ENCODE peak calls at places on chromosomes 4 and X, in eight cellular contexts. One of them, this sample, is unnamed.

GRCh38 chrX:20333672-20334071 is 67.0 kb upstream of the RPS6KA3 start:
- DNase-seq in activated naive CD8-positive, alpha-beta T cell treated with anti-CD3 and anti-CD28 coated beads, Interleukin-2, amount 50 U/mL, for 24 hours: peak
- DNase-seq in NCI-H1092: no peak
- DNase-seq in NCI-H187: no peak
- DNase-seq in GM04503: no peak
- DNase-seq in NCI-H345: no peak
- DNase-seq in nephron progenitor cell: no peak
- DNase-seq in osteocyte: no peak
- DNase-seq in this sample: no peak

GRCh38 chr4:176845636-176846035 is 52.9 kb upstream of the VEGFC start:
- DNase-seq in activated naive CD8-positive, alpha-beta T cell treated with anti-CD3 and anti-CD28 coated beads, Interleukin-2, amount 50 U/mL, for 24 hours: no peak
- DNase-seq in NCI-H1092: no peak
- DNase-seq in NCI-H187: no peak
- DNase-seq in GM04503: peak
- DNase-seq in NCI-H345: no peak
- DNase-seq in nephron progenitor cell: no peak
- DNase-seq in osteocyte: no peak
- DNase-seq in this sample: no peak

GRCh38 chr4:19999331-19999730 is 252.4 kb upstream of the SLIT2 start:
- DNase-seq in activated naive CD8-positive, alpha-beta T cell treated with anti-CD3 and anti-CD28 coated beads, Interleukin-2, amount 50 U/mL, for 24 hours: no peak
- DNase-seq in NCI-H1092: no peak
- DNase-seq in NCI-H187: no peak
- DNase-seq in GM04503: no peak
- DNase-seq in NCI-H345: no peak
- DNase-seq in nephron progenitor cell: no peak
- DNase-seq in osteocyte: no peak
- DNase-seq in this sample: no peak

GRCh38 chrX:53476371-53476770 is 42.2 kb upstream of the HSD17B10 start:
- DNase-seq in activated naive CD8-positive, alpha-beta T cell treated with anti-CD3 and anti-CD28 coated beads, Interleukin-2, amount 50 U/mL, for 24 hours: no peak
- DNase-seq in NCI-H1092: no peak
- DNase-seq in NCI-H187: no peak
- DNase-seq in GM04503: no peak
- DNase-seq in NCI-H345: no peak
- DNase-seq in nephron progenitor cell: no peak
- DNase-seq in osteocyte: no peak
- DNase-seq in this sample: no peak

GRCh38 chr4:152077582-152077981 is 316.8 kb upstream of the GATB start:
- DNase-seq in activated naive CD8-positive, alpha-beta T cell treated with anti-CD3 and anti-CD28 coated beads, Interleukin-2, amount 50 U/mL, for 24 hours: no peak
- DNase-seq in NCI-H1092: no peak
- DNase-seq in NCI-H187: no peak
- DNase-seq in GM04503: no peak
- DNase-seq in NCI-H345: no peak
- DNase-seq in nephron progenitor cell: no peak
- DNase-seq in osteocyte: no peak
- DNase-seq in this sample: no peak

GRCh38 chrX:68669094-68669830 is 21.8 kb downstream of the STARD8 start:
- DNase-seq in activated naive CD8-positive, alpha-beta T cell treated with anti-CD3 and anti-CD28 coated beads, Interleukin-2, amount 50 U/mL, for 24 hours: no peak
- DNase-seq in NCI-H1092: no peak
- DNase-seq in NCI-H187: no peak
- DNase-seq in GM04503: no peak
- DNase-seq in NCI-H345: no peak
- DNase-seq in nephron progenitor cell: peak
- DNase-seq in osteocyte: no peak
- DNase-seq in this sample: no peak

GRCh38 chrX:17919896-17920446 is 58.9 kb upstream of the RAI2 start:
- DNase-seq in activated naive CD8-positive, alpha-beta T cell treated with anti-CD3 and anti-CD28 coated beads, Interleukin-2, amount 50 U/mL, for 24 hours: no peak
- DNase-seq in NCI-H1092: no peak
- DNase-seq in NCI-H187: no peak
- DNase-seq in GM04503: no peak
- DNase-seq in NCI-H345: no peak
- DNase-seq in nephron progenitor cell: no peak
- DNase-seq in osteocyte: no peak
- DNase-seq in this sample: no peak

GRCh38 chr4:112411781-112412281 is 104.1 kb downstream of the NEUROG2 start:
- DNase-seq in activated naive CD8-positive, alpha-beta T cell treated with anti-CD3 and anti-CD28 coated beads, Interleukin-2, amount 50 U/mL, for 24 hours: no peak
- DNase-seq in NCI-H1092: no peak
- DNase-seq in NCI-H187: no peak
- DNase-seq in GM04503: no peak
- DNase-seq in NCI-H345: no peak
- DNase-seq in nephron progenitor cell: no peak
- DNase-seq in osteocyte: no peak
- DNase-seq in this sample: no peak

GRCh38 chr4:3661989-3662388 is 104.2 kb upstream of the ADRA2C start:
- DNase-seq in activated naive CD8-positive, alpha-beta T cell treated with anti-CD3 and anti-CD28 coated beads, Interleukin-2, amount 50 U/mL, for 24 hours: no peak
- DNase-seq in NCI-H1092: no peak
- DNase-seq in NCI-H187: no peak
- DNase-seq in GM04503: no peak
- DNase-seq in NCI-H345: no peak
- DNase-seq in nephron progenitor cell: no peak
- DNase-seq in osteocyte: no peak
- DNase-seq in this sample: no peak

GRCh38 chrX:97740044-97740443 is 856.3 kb downstream of the RPA4 start:
- DNase-seq in activated naive CD8-positive, alpha-beta T cell treated with anti-CD3 and anti-CD28 coated beads, Interleukin-2, amount 50 U/mL, for 24 hours: no peak
- DNase-seq in NCI-H1092: no peak
- DNase-seq in NCI-H187: no peak
- DNase-seq in GM04503: no peak
- DNase-seq in NCI-H345: no peak
- DNase-seq in nephron progenitor cell: no peak
- DNase-seq in osteocyte: no peak
- DNase-seq in this sample: no peak

GRCh38 chr4:126850286-126850685 is 782.5 kb upstream of the INTU start:
- DNase-seq in activated naive CD8-positive, alpha-beta T cell treated with anti-CD3 and anti-CD28 coated beads, Interleukin-2, amount 50 U/mL, for 24 hours: no peak
- DNase-seq in NCI-H1092: no peak
- DNase-seq in NCI-H187: no peak
- DNase-seq in GM04503: peak
- DNase-seq in NCI-H345: no peak
- DNase-seq in nephron progenitor cell: no peak
- DNase-seq in osteocyte: no peak
- DNase-seq in this sample: peak

GRCh38 chrX:108511721-108512120 is 72.1 kb downstream of the COL4A5 start:
- DNase-seq in activated naive CD8-positive, alpha-beta T cell treated with anti-CD3 and anti-CD28 coated beads, Interleukin-2, amount 50 U/mL, for 24 hours: no peak
- DNase-seq in NCI-H1092: no peak
- DNase-seq in NCI-H187: no peak
- DNase-seq in GM04503: no peak
- DNase-seq in NCI-H345: no peak
- DNase-seq in nephron progenitor cell: no peak
- DNase-seq in osteocyte: no peak
- DNase-seq in this sample: no peak

GRCh38 chr4:181008164-181008563 is 1235.0 kb upstream of the TENM3 start:
- DNase-seq in activated naive CD8-positive, alpha-beta T cell treated with anti-CD3 and anti-CD28 coated beads, Interleukin-2, amount 50 U/mL, for 24 hours: no peak
- DNase-seq in NCI-H1092: no peak
- DNase-seq in NCI-H187: no peak
- DNase-seq in GM04503: no peak
- DNase-seq in NCI-H345: no peak
- DNase-seq in nephron progenitor cell: no peak
- DNase-seq in osteocyte: no peak
- DNase-seq in this sample: peak

GRCh38 chrX:13658602-13659001 is 5.7 kb downstream of the TCEANC start:
- DNase-seq in activated naive CD8-positive, alpha-beta T cell treated with anti-CD3 and anti-CD28 coated beads, Interleukin-2, amount 50 U/mL, for 24 hours: no peak
- DNase-seq in NCI-H1092: no peak
- DNase-seq in NCI-H187: no peak
- DNase-seq in GM04503: no peak
- DNase-seq in NCI-H345: peak
- DNase-seq in nephron progenitor cell: no peak
- DNase-seq in osteocyte: no peak
- DNase-seq in this sample: no peak

GRCh38 chr4:140937866-140938265 is 181.7 kb upstream of the TBC1D9 start:
- DNase-seq in activated naive CD8-positive, alpha-beta T cell treated with anti-CD3 and anti-CD28 coated beads, Interleukin-2, amount 50 U/mL, for 24 hours: no peak
- DNase-seq in NCI-H1092: no peak
- DNase-seq in NCI-H187: no peak
- DNase-seq in GM04503: peak
- DNase-seq in NCI-H345: no peak
- DNase-seq in nephron progenitor cell: no peak
- DNase-seq in osteocyte: no peak
- DNase-seq in this sample: no peak

GRCh38 chrX:8049827-8050226 is 121.2 kb downstream of the VCX2 start:
- DNase-seq in activated naive CD8-positive, alpha-beta T cell treated with anti-CD3 and anti-CD28 coated beads, Interleukin-2, amount 50 U/mL, for 24 hours: no peak
- DNase-seq in NCI-H1092: peak
- DNase-seq in NCI-H187: no peak
- DNase-seq in GM04503: no peak
- DNase-seq in NCI-H345: no peak
- DNase-seq in nephron progenitor cell: no peak
- DNase-seq in osteocyte: no peak
- DNase-seq in this sample: no peak

GRCh38 chrX:8447367-8447766 is 17.3 kb upstream of the VCX3B start:
- DNase-seq in activated naive CD8-positive, alpha-beta T cell treated with anti-CD3 and anti-CD28 coated beads, Interleukin-2, amount 50 U/mL, for 24 hours: no peak
- DNase-seq in NCI-H1092: no peak
- DNase-seq in NCI-H187: no peak
- DNase-seq in GM04503: no peak
- DNase-seq in NCI-H345: no peak
- DNase-seq in nephron progenitor cell: no peak
- DNase-seq in osteocyte: no peak
- DNase-seq in this sample: no peak

GRCh38 chr4:110663738-110664444 is 41.0 kb upstream of the PITX2 start:
- DNase-seq in activated naive CD8-positive, alpha-beta T cell treated with anti-CD3 and anti-CD28 coated beads, Interleukin-2, amount 50 U/mL, for 24 hours: no peak
- DNase-seq in NCI-H1092: no peak
- DNase-seq in NCI-H187: no peak
- DNase-seq in GM04503: peak
- DNase-seq in NCI-H345: no peak
- DNase-seq in nephron progenitor cell: no peak
- DNase-seq in osteocyte: no peak
- DNase-seq in this sample: peak

GRCh38 chr4:80204433-80204832 is 7.1 kb downstream of the PRDM8 start:
- DNase-seq in activated naive CD8-positive, alpha-beta T cell treated with anti-CD3 and anti-CD28 coated beads, Interleukin-2, amount 50 U/mL, for 24 hours: no peak
- DNase-seq in NCI-H1092: no peak
- DNase-seq in NCI-H187: no peak
- DNase-seq in GM04503: no peak
- DNase-seq in NCI-H345: no peak
- DNase-seq in nephron progenitor cell: no peak
- DNase-seq in osteocyte: no peak
- DNase-seq in this sample: no peak

GRCh38 chr4:128347175-128347868 is 59.7 kb upstream of the PGRMC2 start:
- DNase-seq in activated naive CD8-positive, alpha-beta T cell treated with anti-CD3 and anti-CD28 coated beads, Interleukin-2, amount 50 U/mL, for 24 hours: no peak
- DNase-seq in NCI-H1092: no peak
- DNase-seq in NCI-H187: no peak
- DNase-seq in GM04503: no peak
- DNase-seq in NCI-H345: no peak
- DNase-seq in nephron progenitor cell: no peak
- DNase-seq in osteocyte: no peak
- DNase-seq in this sample: no peak

GRCh38 chr4:156992943-156993342 is 21.3 kb upstream of the PDGFC start:
- DNase-seq in activated naive CD8-positive, alpha-beta T cell treated with anti-CD3 and anti-CD28 coated beads, Interleukin-2, amount 50 U/mL, for 24 hours: no peak
- DNase-seq in NCI-H1092: no peak
- DNase-seq in NCI-H187: no peak
- DNase-seq in GM04503: no peak
- DNase-seq in NCI-H345: no peak
- DNase-seq in nephron progenitor cell: no peak
- DNase-seq in osteocyte: no peak
- DNase-seq in this sample: no peak

GRCh38 chr4:40254961-40255721 is 58.3 kb downstream of the RHOH start:
- DNase-seq in activated naive CD8-positive, alpha-beta T cell treated with anti-CD3 and anti-CD28 coated beads, Interleukin-2, amount 50 U/mL, for 24 hours: no peak
- DNase-seq in NCI-H1092: no peak
- DNase-seq in NCI-H187: no peak
- DNase-seq in GM04503: no peak
- DNase-seq in NCI-H345: no peak
- DNase-seq in nephron progenitor cell: no peak
- DNase-seq in osteocyte: no peak
- DNase-seq in this sample: peak

GRCh38 chr4:44237643-44238042 is 211.0 kb downstream of the KCTD8 start:
- DNase-seq in activated naive CD8-positive, alpha-beta T cell treated with anti-CD3 and anti-CD28 coated beads, Interleukin-2, amount 50 U/mL, for 24 hours: no peak
- DNase-seq in NCI-H1092: no peak
- DNase-seq in NCI-H187: no peak
- DNase-seq in GM04503: no peak
- DNase-seq in NCI-H345: no peak
- DNase-seq in nephron progenitor cell: no peak
- DNase-seq in osteocyte: no peak
- DNase-seq in this sample: no peak

GRCh38 chrX:23012162-23012561 is 12.4 kb downstream of the DDX53 start:
- DNase-seq in activated naive CD8-positive, alpha-beta T cell treated with anti-CD3 and anti-CD28 coated beads, Interleukin-2, amount 50 U/mL, for 24 hours: no peak
- DNase-seq in NCI-H1092: no peak
- DNase-seq in NCI-H187: no peak
- DNase-seq in GM04503: no peak
- DNase-seq in NCI-H345: no peak
- DNase-seq in nephron progenitor cell: no peak
- DNase-seq in osteocyte: no peak
- DNase-seq in this sample: no peak

GRCh38 chr4:21447320-21448055 is 501.1 kb downstream of the KCNIP4 start:
- DNase-seq in activated naive CD8-positive, alpha-beta T cell treated with anti-CD3 and anti-CD28 coated beads, Interleukin-2, amount 50 U/mL, for 24 hours: no peak
- DNase-seq in NCI-H1092: no peak
- DNase-seq in NCI-H187: no peak
- DNase-seq in GM04503: no peak
- DNase-seq in NCI-H345: no peak
- DNase-seq in nephron progenitor cell: no peak
- DNase-seq in osteocyte: no peak
- DNase-seq in this sample: peak

GRCh38 chr4:136664988-136665387 is 867.3 kb downstream of the PCDH18 start:
- DNase-seq in activated naive CD8-positive, alpha-beta T cell treated with anti-CD3 and anti-CD28 coated beads, Interleukin-2, amount 50 U/mL, for 24 hours: no peak
- DNase-seq in NCI-H1092: no peak
- DNase-seq in NCI-H187: no peak
- DNase-seq in GM04503: no peak
- DNase-seq in NCI-H345: no peak
- DNase-seq in nephron progenitor cell: no peak
- DNase-seq in osteocyte: no peak
- DNase-seq in this sample: no peak

GRCh38 chr4:142353149-142353738 is 492.9 kb downstream of the INPP4B start:
- DNase-seq in activated naive CD8-positive, alpha-beta T cell treated with anti-CD3 and anti-CD28 coated beads, Interleukin-2, amount 50 U/mL, for 24 hours: no peak
- DNase-seq in NCI-H1092: no peak
- DNase-seq in NCI-H187: no peak
- DNase-seq in GM04503: no peak
- DNase-seq in NCI-H345: peak
- DNase-seq in nephron progenitor cell: peak
- DNase-seq in osteocyte: no peak
- DNase-seq in this sample: peak

GRCh38 chr4:153573881-153574807 is 108.0 kb downstream of the TMEM131L start:
- DNase-seq in activated naive CD8-positive, alpha-beta T cell treated with anti-CD3 and anti-CD28 coated beads, Interleukin-2, amount 50 U/mL, for 24 hours: peak
- DNase-seq in NCI-H1092: no peak
- DNase-seq in NCI-H187: no peak
- DNase-seq in GM04503: peak
- DNase-seq in NCI-H345: no peak
- DNase-seq in nephron progenitor cell: no peak
- DNase-seq in osteocyte: no peak
- DNase-seq in this sample: peak

GRCh38 chr4:25144870-25145481 is 15.3 kb downstream of the SEPSECS start:
- DNase-seq in activated naive CD8-positive, alpha-beta T cell treated with anti-CD3 and anti-CD28 coated beads, Interleukin-2, amount 50 U/mL, for 24 hours: no peak
- DNase-seq in NCI-H1092: peak
- DNase-seq in NCI-H187: peak
- DNase-seq in GM04503: peak
- DNase-seq in NCI-H345: peak
- DNase-seq in nephron progenitor cell: no peak
- DNase-seq in osteocyte: no peak
- DNase-seq in this sample: no peak

This sample was measured in kidney epithelial cell.